ENCODE peak calls at places on chromosome 18, in six cellular contexts. Z is H9, G is mesendoderm, J is mesenchymal stem cell, R is IMR-90, V is H1. S is an unnamed sample. For H3K4me1, the result is how much of the 10 kb centered on the place peaks cover.

GRCh38 chr18:71583291-71583690 is 960.9 kb downstream of the CBLN2 start:
- DNase-seq in Z (no peak), G (no peak), V (no peak), J (no peak), R (no peak), S (no peak)

GRCh38 chr18:10386049-10386448 is 68.4 kb upstream of the APCDD1 start:
- DNase-seq in R (no peak), G (no peak), Z (no peak), V (no peak), J (no peak), S (no peak)

GRCh38 chr18:78675231-78675630 is 304.4 kb upstream of the SALL3 start:
- DNase-seq in J (no peak), Z (no peak), R (no peak), G (no peak), V (no peak), S (no peak)

GRCh38 chr18:2776596-2776995 is 70.2 kb upstream of the EMILIN2 start:
- DNase-seq in V (no peak), Z (no peak), R (no peak), G (no peak), J (no peak), S (no peak)

GRCh38 chr18:60865801-60866200 is 467.4 kb upstream of the CDH20 start:
- DNase-seq in Z (no peak), V (no peak), J (no peak), R (no peak), G (peak), S (peak)

GRCh38 chr18:35639296-35639695 is 57.8 kb downstream of the GALNT1 start:
- DNase-seq in J (no peak), V (no peak), R (no peak), Z (no peak), G (no peak), S (no peak)

GRCh38 chr18:68428026-68428425 is 286.9 kb downstream of the TMX3 start:
- DNase-seq in J (peak), R (peak), Z (no peak), G (peak), V (no peak), S (no peak)

GRCh38 chr18:78676622-78677482 is 302.8 kb upstream of the SALL3 start:
- DNase-seq in Z (no peak), G (no peak), V (no peak), R (no peak), J (no peak), S (no peak)

GRCh38 chr18:79857082-79857661 is 59.4 kb downstream of the KCNG2 start:
- DNase-seq in R (peak), G (peak), J (peak), V (no peak), Z (no peak), S (no peak)

GRCh38 chr18:74869904-74870863 is 272.5 kb downstream of the ZNF407 start:
- DNase-seq in G (peak), R (peak), J (no peak), V (no peak), Z (no peak), S (no peak)

GRCh38 chr18:10023853-10024638 is 110.2 kb downstream of the VAPA start:
- DNase-seq in J (no peak), G (no peak), Z (no peak), R (no peak), V (no peak), S (no peak)

GRCh38 chr18:37482433-37482832 is 83.2 kb downstream of the CELF4 start:
- DNase-seq in Z (no peak), V (no peak), G (no peak), R (no peak), J (no peak), S (no peak)

GRCh38 chr18:38420611-38421010 is 855.0 kb upstream of the CELF4 start:
- DNase-seq in V (no peak), Z (no peak), G (no peak), R (no peak), J (no peak), S (no peak)

GRCh38 chr18:48133675-48134251 is 203.3 kb upstream of the SMAD2 start:
- DNase-seq in V (no peak), G (no peak), R (no peak), J (no peak), Z (no peak), S (no peak)

GRCh38 chr18:59021500-59021899 is 118.2 kb upstream of the SEC11C start:
- DNase-seq in V (no peak), G (no peak), R (no peak), Z (no peak), J (no peak), S (no peak)

GRCh38 chr18:57397440-57397839 is 37.7 kb upstream of the ONECUT2 start:
- DNase-seq in G (peak), J (peak), R (peak), V (no peak), Z (no peak), S (no peak)

GRCh38 chr18:7926526-7926925 is 359.4 kb downstream of the PTPRM start:
- DNase-seq in Z (peak), G (peak), V (no peak), J (no peak), R (no peak), S (no peak)

GRCh38 chr18:63149200-63149587 is 170.4 kb downstream of the BCL2 start:
- DNase-seq in Z (no peak), R (no peak), J (no peak), G (no peak), V (no peak), S (no peak)

GRCh38 chr18:58277457-58277739 is 233.4 kb downstream of the NEDD4L start:
- DNase-seq in R (no peak), G (no peak), V (no peak), Z (no peak), J (no peak), S (no peak)

GRCh38 chr18:75275226-75275625 is 64.6 kb downstream of the TSHZ1 start:
- DNase-seq in J (no peak), V (no peak), G (no peak), R (no peak), Z (no peak), S (no peak)

GRCh38 chr18:69874058-69874457 is 73.6 kb downstream of the CD226 start:
- DNase-seq in R (peak), Z (no peak), V (no peak), J (peak), G (peak), S (no peak)

GRCh38 chr18:34857310-34857709 is 147.2 kb downstream of the DTNA start:
- DNase-seq in Z (no peak), G (no peak), J (no peak), R (no peak), V (no peak), S (no peak)

GRCh38 chr18:3985664-3986063 is 469.4 kb downstream of the DLGAP1 start:
- DNase-seq in J (peak), Z (no peak), G (no peak), V (no peak), R (peak), S (no peak)

GRCh38 chr18:2978626-2979025 is 34.3 kb downstream of the LPIN2 start:
- DNase-seq in V (no peak), R (peak), G (no peak), J (peak), Z (no peak), S (no peak)

GRCh38 chr18:57004366-57005121 is 142.3 kb upstream of the BOD1L2 start:
- DNase-seq in J (peak), R (peak), V (no peak), G (no peak), Z (no peak), S (no peak)

GRCh38 chr18:47294801-47295200 is 43.3 kb upstream of the SKOR2 start:
- DNase-seq in G (no peak), V (no peak), Z (no peak), J (no peak), R (no peak), S (no peak)

GRCh38 chr18:11259421-11259820 is 110.1 kb upstream of the PIEZO2 start:
- DNase-seq in V (no peak), R (no peak), Z (no peak), J (no peak), G (no peak), S (no peak)

GRCh38 chr18:10455726-10456453 is 1.5 kb downstream of the APCDD1 start:
- DNase-seq in J (no peak), R (no peak), Z (peak), V (no peak), G (peak), S (no peak)

GRCh38 chr18:58034370-58034769 is 9.7 kb upstream of the NEDD4L start:
- DNase-seq in R (no peak), G (no peak), V (no peak), Z (no peak), J (no peak), S (no peak)

GRCh38 chr18:34492652-34493051 is 217.4 kb upstream of the DTNA start:
- DNase-seq in J (no peak), Z (no peak), G (peak), V (no peak), R (no peak), S (no peak)

GRCh38 chr18:8301427-8302172 is 307.6 kb upstream of the RAB12 start:
- DNase-seq in Z (no peak), V (no peak), R (peak), G (no peak), J (no peak), S (no peak)

GRCh38 chr18:23137788-23138216 is 2.5 kb downstream of the CABLES1 start:
- DNase-seq in G (no peak), V (no peak), R (no peak), Z (no peak), J (no peak), S (no peak)
- H3K4me1 ChIP-seq in G (under half), V (under half), R (under half), Z (under half), J (under half), S (under half)

GRCh38 chr18:46167971-46168370 is 63.8 kb downstream of the HAUS1 start:
- DNase-seq in J (no peak), G (no peak), R (no peak), Z (no peak), V (no peak), S (no peak)
- H2BK15ac ChIP-seq in J (no peak), G (no peak), R (no peak), Z (no peak), V (peak), S (no peak)

GRCh38 chr18:76453057-76453561 is 41.9 kb downstream of the ZNF516 start:
- DNase-seq in Z (peak), R (no peak), V (no peak), J (peak), G (no peak), S (no peak)
- H3K4me1 ChIP-seq in Z (under half), R (under half), V (under half), J (under half), G (under half), S (under half)

GRCh38 chr18:23702606-23703005 is 13.4 kb downstream of the LAMA3 start:
- DNase-seq in V (no peak), G (no peak), R (no peak), J (no peak), Z (no peak), S (no peak)
- H2BK15ac ChIP-seq in V (no peak), G (no peak), R (no peak), J (no peak), Z (no peak), S (no peak)

S was measured in neuronal stem cell.